ENCODE peak calls at places on chromosomes 16 and 17, in six cellular contexts. One of them, this sample, is unnamed.
A peak's percentile ranks its signal among the peaks of the same experiment; 100 is the strongest.

GRCh38 chr17:8225813-8226535 is 15.6 kb upstream of the AURKB start:
- DNase-seq in GM12878: peak; percentile 68
- DNase-seq in A549: peak; percentile 92
- DNase-seq in transverse colon: peak; percentile 54
- DNase-seq in stomach: peak; percentile 39
- DNase-seq in sigmoid colon: no peak
- DNase-seq in this sample: peak; percentile 54

GRCh38 chr17:5097101-5097834 is 14.4 kb downstream of the ZNF232 start:
- DNase-seq in GM12878: no peak
- DNase-seq in A549: no peak
- DNase-seq in transverse colon: peak; percentile 50
- DNase-seq in stomach: peak; percentile 30
- DNase-seq in sigmoid colon: peak; percentile 82
- DNase-seq in this sample: no peak

GRCh38 chr17:15262291-15263205 is 2.6 kb downstream of the PMP22 start:
- DNase-seq in GM12878: no peak
- DNase-seq in A549: peak; percentile 98
- DNase-seq in transverse colon: peak; percentile 85
- DNase-seq in stomach: peak; percentile 63
- DNase-seq in sigmoid colon: peak; percentile 98
- DNase-seq in this sample: peak; percentile 87

GRCh38 chr17:47316316-47316715 is 7.4 kb upstream of the EFCAB13 start:
- DNase-seq in GM12878: no peak
- DNase-seq in A549: no peak
- DNase-seq in transverse colon: no peak
- DNase-seq in stomach: no peak
- DNase-seq in sigmoid colon: no peak
- DNase-seq in this sample: no peak

GRCh38 chr17:66955821-66956220 is 8.7 kb upstream of the CACNG4 start:
- DNase-seq in GM12878: no peak
- DNase-seq in A549: no peak
- DNase-seq in transverse colon: no peak
- DNase-seq in stomach: no peak
- DNase-seq in sigmoid colon: no peak
- DNase-seq in this sample: no peak

GRCh38 chr17:42270175-42270545 is 6.0 kb downstream of the STAT5B start:
- DNase-seq in GM12878: no peak
- DNase-seq in A549: no peak
- DNase-seq in transverse colon: no peak
- DNase-seq in stomach: no peak
- DNase-seq in sigmoid colon: no peak
- DNase-seq in this sample: no peak

GRCh38 chr16:79444522-79445040 is 156.0 kb downstream of the MAF start:
- DNase-seq in GM12878: no peak
- DNase-seq in A549: no peak
- DNase-seq in transverse colon: no peak
- DNase-seq in stomach: no peak
- DNase-seq in sigmoid colon: no peak
- DNase-seq in this sample: no peak

GRCh38 chr17:42472709-42473521 is 14.2 kb downstream of the ATP6V0A1 start:
- DNase-seq in GM12878: no peak
- DNase-seq in A549: peak; percentile 45
- DNase-seq in transverse colon: no peak
- DNase-seq in stomach: no peak
- DNase-seq in sigmoid colon: no peak
- DNase-seq in this sample: no peak

GRCh38 chr17:50447870-50448573 is 20.7 kb downstream of the CHAD start:
- DNase-seq in GM12878: no peak
- DNase-seq in A549: peak; percentile 53
- DNase-seq in transverse colon: peak; percentile 65
- DNase-seq in stomach: no peak
- DNase-seq in sigmoid colon: no peak
- DNase-seq in this sample: no peak

GRCh38 chr17:33207231-33207630 is 85.9 kb downstream of the ASIC2 start:
- DNase-seq in GM12878: no peak
- DNase-seq in A549: no peak
- DNase-seq in transverse colon: no peak
- DNase-seq in stomach: no peak
- DNase-seq in sigmoid colon: no peak
- DNase-seq in this sample: no peak
- TF ChIP-seq EP300 in GM12878: no peak
- TF ChIP-seq EP300 in A549: no peak
- TF ChIP-seq EP300 in transverse colon: no peak
- TF ChIP-seq EP300 in stomach: no peak
- TF ChIP-seq EP300 in sigmoid colon: no peak
- TF ChIP-seq EP300 in this sample: no peak

GRCh38 chr16:30557397-30557949 is 701 bp downstream of the ZNF764 start:
- DNase-seq in GM12878: no peak
- DNase-seq in A549: no peak
- DNase-seq in transverse colon: no peak
- DNase-seq in stomach: no peak
- DNase-seq in sigmoid colon: peak; percentile 75
- DNase-seq in this sample: no peak
- H3K4me1 ChIP-seq in GM12878: no peaks in the 10 kb centered on the region
- H3K4me1 ChIP-seq in A549: peaks cover 4% of the 10 kb centered on the region
- H3K4me1 ChIP-seq in transverse colon: peaks cover 53% of the 10 kb centered on the region
- H3K4me1 ChIP-seq in stomach: peaks cover 82% of the 10 kb centered on the region
- H3K4me1 ChIP-seq in sigmoid colon: no peaks in the 10 kb centered on the region
- H3K4me1 ChIP-seq in this sample: no peaks in the 10 kb centered on the region

GRCh38 chr16:11233727-11234376 is 22.2 kb downstream of the SOCS1 start:
- DNase-seq in GM12878: no peak
- DNase-seq in A549: no peak
- DNase-seq in transverse colon: peak; percentile 34
- DNase-seq in stomach: no peak
- DNase-seq in sigmoid colon: no peak
- DNase-seq in this sample: no peak
- TF ChIP-seq EP300 in GM12878: no peak
- TF ChIP-seq EP300 in A549: no peak
- TF ChIP-seq EP300 in transverse colon: no peak
- TF ChIP-seq EP300 in stomach: no peak
- TF ChIP-seq EP300 in sigmoid colon: no peak
- TF ChIP-seq EP300 in this sample: no peak

DNA sequence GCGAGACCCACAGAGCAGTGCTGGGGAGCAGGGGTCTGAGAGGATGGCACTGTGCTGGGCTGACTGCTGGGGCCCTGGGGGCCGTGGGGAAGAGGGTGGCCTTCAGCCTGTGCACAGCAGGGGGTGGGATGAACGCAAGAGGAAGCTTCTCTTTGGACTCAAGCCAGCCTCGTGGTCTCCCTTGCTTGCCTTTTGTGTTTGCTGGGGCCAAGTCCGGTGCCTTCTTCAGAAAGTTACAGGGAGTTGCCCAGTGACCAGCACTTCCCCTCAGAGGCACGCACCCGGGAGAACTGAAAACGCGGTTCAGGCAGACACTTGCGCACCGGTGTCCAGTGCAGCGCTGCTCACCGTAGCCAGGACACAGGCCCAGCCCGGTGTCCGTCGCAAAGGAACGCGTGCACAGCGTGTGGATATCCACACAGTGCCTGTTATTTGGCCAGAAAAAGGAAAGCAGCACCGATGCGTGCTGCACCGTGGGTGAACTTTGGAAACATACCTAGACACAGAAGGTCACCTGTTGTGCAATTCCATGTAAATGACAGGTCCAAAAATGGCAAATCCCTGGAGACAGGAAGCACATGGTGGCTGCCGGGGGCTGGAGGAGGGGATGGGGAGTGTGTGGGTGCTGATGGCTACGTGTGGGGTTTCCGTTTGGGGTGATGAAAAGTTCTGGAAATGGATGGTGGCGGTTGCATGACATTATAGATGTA is 29.5 kb upstream of the NUDT16L1 start:
- DNase-seq in GM12878: no peak
- DNase-seq in A549: no peak
- DNase-seq in transverse colon: peak; percentile 53
- DNase-seq in stomach: peak; percentile 45
- DNase-seq in sigmoid colon: peak; percentile 79
- DNase-seq in this sample: peak; percentile 67
- H3K4me1 ChIP-seq in GM12878: peaks cover 16% of the 10 kb centered on the region
- H3K4me1 ChIP-seq in A549: peaks cover 19% of the 10 kb centered on the region
- H3K4me1 ChIP-seq in transverse colon: peaks cover 38% of the 10 kb centered on the region
- H3K4me1 ChIP-seq in stomach: peaks cover 72% of the 10 kb centered on the region
- H3K4me1 ChIP-seq in sigmoid colon: no peaks in the 10 kb centered on the region
- H3K4me1 ChIP-seq in this sample: peaks cover 44% of the 10 kb centered on the region

GRCh38 chr16:85528528-85529387 is 84.4 kb upstream of the GSE1 start:
- DNase-seq in GM12878: no peak
- DNase-seq in A549: peak; percentile 26
- DNase-seq in transverse colon: no peak
- DNase-seq in stomach: no peak
- DNase-seq in sigmoid colon: peak; percentile 63
- DNase-seq in this sample: no peak
- TF ChIP-seq EP300 in GM12878: no peak
- TF ChIP-seq EP300 in A549: no peak
- TF ChIP-seq EP300 in transverse colon: no peak
- TF ChIP-seq EP300 in stomach: no peak
- TF ChIP-seq EP300 in sigmoid colon: no peak
- TF ChIP-seq EP300 in this sample: no peak

DNA sequence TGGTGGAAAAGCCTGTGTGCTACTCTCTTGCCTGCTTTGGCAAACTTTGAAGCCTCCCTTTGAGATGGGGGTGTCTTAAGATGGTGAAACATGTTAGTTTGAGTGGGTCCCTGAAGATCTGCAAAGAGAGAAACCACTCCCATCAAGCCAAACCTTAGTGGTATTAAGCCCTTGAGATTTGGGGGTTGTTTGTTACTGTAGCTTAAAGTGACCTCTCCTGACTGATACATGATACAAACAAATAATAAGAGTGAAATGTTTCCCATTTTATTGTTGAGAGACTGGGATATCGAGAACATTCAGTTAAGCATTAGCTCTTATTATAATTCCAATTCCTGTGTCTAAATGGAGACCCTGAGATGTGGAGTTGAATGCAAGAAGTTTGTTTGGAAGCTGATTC is 63.1 kb downstream of the NT5M start:
- DNase-seq in GM12878: no peak
- DNase-seq in A549: no peak
- DNase-seq in transverse colon: no peak
- DNase-seq in stomach: no peak
- DNase-seq in sigmoid colon: no peak
- DNase-seq in this sample: no peak
- H3K4me1 ChIP-seq in GM12878: no peaks in the 10 kb centered on the region
- H3K4me1 ChIP-seq in A549: peaks cover 5% of the 10 kb centered on the region
- H3K4me1 ChIP-seq in transverse colon: peaks cover 5% of the 10 kb centered on the region
- H3K4me1 ChIP-seq in stomach: peaks cover 7% of the 10 kb centered on the region
- H3K4me1 ChIP-seq in sigmoid colon: no peaks in the 10 kb centered on the region
- H3K4me1 ChIP-seq in this sample: no peaks in the 10 kb centered on the region

This sample was measured in tibial nerve.